ENCODE peak calls at places on chromosomes 1 and 21, in seven cellular contexts. O is GM23338; V is CD8-positive, alpha-beta memory T cell; D is transverse colon; I is heart left ventricle; X is CD8-positive, alpha-beta T cell; W is Panc1. E is an unnamed sample.
A peak's percentile ranks its signal among the peaks of the same experiment; 100 is the strongest.

GRCh38 chr1:78536427-78536826 is 45.7 kb downstream of the PTGFR start:
- DNase-seq in W (no peak), I (no peak), V (no peak), O (no peak), D (no peak), X (no peak), E (no peak)

GRCh38 chr1:229674042-229674441 is 48.0 kb downstream of the URB2 start:
- DNase-seq in W (no peak), I (no peak), O (no peak), D (no peak), X (no peak), V (no peak), E (no peak)

GRCh38 chr1:33242652-33243051 is 13.6 kb upstream of the ZNF362 start:
- DNase-seq in X (no peak), W (no peak), D (no peak), I (no peak), O (no peak), V (no peak), E (no peak)

GRCh38 chr1:151593651-151594625 is 17.9 kb upstream of the SNX27 start:
- DNase-seq in D (peak; percentile 91), X (peak; percentile 81), O (peak; percentile 95), V (peak; percentile 79), W (no peak), I (peak; percentile 71), E (peak; percentile 72)

GRCh38 chr1:109595540-109595939 is 23.9 kb downstream of the GNAT2 start:
- DNase-seq in V (no peak), X (no peak), D (no peak), W (no peak), I (no peak), O (no peak), E (no peak)

GRCh38 chr21:16841917-16842316 is 670.9 kb upstream of the CXADR start:
- DNase-seq in V (no peak), X (no peak), I (no peak), W (no peak), D (no peak), O (no peak), E (no peak)

GRCh38 chr1:61253912-61254628 is 171.7 kb downstream of the NFIA start:
- DNase-seq in O (no peak), X (no peak), W (no peak), V (no peak), I (no peak), D (no peak), E (no peak)

GRCh38 chr1:236759252-236759859 is 35.7 kb upstream of the MTR start:
- DNase-seq in I (no peak), W (peak; percentile 45), O (peak; percentile 86), X (no peak), D (no peak), V (no peak), E (no peak)

GRCh38 chr1:98099501-98099900 is 178.7 kb upstream of the DPYD start:
- DNase-seq in D (no peak), X (no peak), V (no peak), I (no peak), O (no peak), W (no peak), E (no peak)

GRCh38 chr21:42980959-42981523 is 6.7 kb downstream of the PKNOX1 start:
- DNase-seq in D (no peak), X (no peak), W (no peak), V (no peak), O (no peak), I (no peak), E (no peak)

GRCh38 chr1:35062518-35063196 is 16.5 kb upstream of the ZMYM1 start:
- DNase-seq in I (no peak), X (no peak), D (no peak), O (no peak), V (no peak), W (no peak), E (no peak)

GRCh38 chr1:99956755-99957154 is 13.0 kb upstream of the SLC35A3 start:
- DNase-seq in W (no peak), O (no peak), I (no peak), D (no peak), X (no peak), V (no peak), E (no peak)

GRCh38 chr1:21572735-21573277 is 63.6 kb downstream of the ALPL start:
- DNase-seq in V (no peak), W (no peak), O (no peak), I (no peak), X (no peak), D (no peak), E (no peak)

GRCh38 chr1:220881918-220882891 is 3.0 kb downstream of the HLX start:
- DNase-seq in W (no peak), V (no peak), I (no peak), D (peak; percentile 46), O (peak; percentile 92), X (no peak), E (no peak)

GRCh38 chr1:213340593-213340992 is 289.6 kb downstream of the RPS6KC1 start:
- DNase-seq in I (no peak), D (no peak), X (no peak), O (no peak), V (no peak), W (no peak), E (no peak)

GRCh38 chr1:1307261-1307907 is 346 bp downstream of the ACAP3 start:
- DNase-seq in D (peak; percentile 54), X (no peak), O (no peak), I (peak; percentile 72), W (no peak), V (no peak), E (peak; percentile 68)

GRCh38 chr1:26069941-26070807 is 2.7 kb upstream of the TRIM63 start:
- DNase-seq in D (no peak), V (no peak), W (no peak), X (no peak), I (no peak), O (no peak), E (no peak)

GRCh38 chr1:160781914-160782689 is 13.9 kb upstream of the LY9 start:
- DNase-seq in I (no peak), W (no peak), V (no peak), X (no peak), D (peak; percentile 42), O (no peak), E (no peak)

GRCh38 chr1:187876775-187877174 is 1048.0 kb downstream of the PLA2G4A start:
- DNase-seq in X (no peak), D (no peak), I (no peak), O (no peak), V (no peak), W (no peak), E (no peak)

GRCh38 chr1:3914331-3914851 is 14.3 kb upstream of the C1orf174 start:
- DNase-seq in X (no peak), W (no peak), I (no peak), V (no peak), D (no peak), O (no peak), E (no peak)

GRCh38 chr1:200029624-200030074 is 2.1 kb downstream of the NR5A2 start:
- DNase-seq in D (no peak), W (no peak), I (no peak), O (peak; percentile 79), X (no peak), V (no peak), E (no peak)

DNA sequence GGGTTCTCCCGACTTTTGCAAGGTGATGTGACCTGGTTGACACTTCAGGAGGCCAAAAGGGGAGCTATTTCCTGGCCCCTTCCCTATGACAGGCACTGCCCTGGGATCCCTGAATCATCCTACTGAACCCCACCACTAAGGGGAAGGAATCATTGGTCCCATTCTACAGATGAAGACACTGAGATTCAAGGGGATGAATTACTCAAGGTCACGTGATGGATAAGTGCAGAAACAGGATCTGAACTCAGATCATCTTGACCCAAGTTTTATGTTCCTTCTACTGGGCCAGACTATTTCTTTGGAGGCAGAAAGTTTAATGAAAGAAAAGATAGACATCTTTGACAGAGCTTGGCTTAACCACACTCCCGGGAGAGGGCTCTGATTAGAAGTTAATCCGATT is 258.7 kb downstream of the RRAGC start:
- DNase-seq in D (no peak), O (no peak), X (no peak), W (no peak), V (no peak), I (no peak), E (no peak)
- H3K27me3 ChIP-seq in D (no peaks in the 10 kb centered on the region), O (peaks cover 95% of the 10 kb centered on the region), X (no peaks in the 10 kb centered on the region), W (peaks cover 11% of the 10 kb centered on the region), V (no peaks in the 10 kb centered on the region), I (no peaks in the 10 kb centered on the region), E (no peaks in the 10 kb centered on the region)

GRCh38 chr1:18830596-18830995 is 28.9 kb downstream of the TAS1R2 start:
- DNase-seq in W (no peak), I (no peak), D (no peak), V (no peak), O (no peak), X (no peak), E (no peak)
- H3K27me3 ChIP-seq in W (peaks cover 2% of the 10 kb centered on the region), I (peaks cover 5% of the 10 kb centered on the region), D (peaks cover 27% of the 10 kb centered on the region), V (no peaks in the 10 kb centered on the region), O (no peaks in the 10 kb centered on the region), X (no peaks in the 10 kb centered on the region), E (no peaks in the 10 kb centered on the region)

GRCh38 chr1:248406721-248407692 is 4.2 kb downstream of the OR2T1 start:
- DNase-seq in X (no peak), I (no peak), D (no peak), O (no peak), V (no peak), W (no peak), E (no peak)
- H3K27me3 ChIP-seq in X (no peaks in the 10 kb centered on the region), I (no peaks in the 10 kb centered on the region), D (no peaks in the 10 kb centered on the region), O (no peaks in the 10 kb centered on the region), V (no peaks in the 10 kb centered on the region), W (no peaks in the 10 kb centered on the region), E (no peaks in the 10 kb centered on the region)

GRCh38 chr1:156619582-156619955 is 354 bp downstream of the HAPLN2 start:
- DNase-seq in D (no peak), X (no peak), W (no peak), I (no peak), O (no peak), V (no peak), E (no peak)

GRCh38 chr1:156625436-156626078 is 6.3 kb downstream of the HAPLN2 start:
- DNase-seq in I (no peak), O (peak; percentile 73), X (peak; percentile 55), D (peak; percentile 61), W (no peak), V (peak; percentile 59), E (peak; percentile 74)

GRCh38 chr1:156623946-156624813 is 5.0 kb downstream of the HAPLN2 start:
- DNase-seq in V (no peak), D (peak; percentile 47), X (no peak), I (peak; percentile 71), W (no peak), O (peak; percentile 90), E (no peak)

GRCh38 chr1:156624814-156625435 is 5.7 kb downstream of the HAPLN2 start:
- DNase-seq in O (peak; percentile 56), V (no peak), X (no peak), I (no peak), W (no peak), D (no peak), E (no peak)

DNA sequence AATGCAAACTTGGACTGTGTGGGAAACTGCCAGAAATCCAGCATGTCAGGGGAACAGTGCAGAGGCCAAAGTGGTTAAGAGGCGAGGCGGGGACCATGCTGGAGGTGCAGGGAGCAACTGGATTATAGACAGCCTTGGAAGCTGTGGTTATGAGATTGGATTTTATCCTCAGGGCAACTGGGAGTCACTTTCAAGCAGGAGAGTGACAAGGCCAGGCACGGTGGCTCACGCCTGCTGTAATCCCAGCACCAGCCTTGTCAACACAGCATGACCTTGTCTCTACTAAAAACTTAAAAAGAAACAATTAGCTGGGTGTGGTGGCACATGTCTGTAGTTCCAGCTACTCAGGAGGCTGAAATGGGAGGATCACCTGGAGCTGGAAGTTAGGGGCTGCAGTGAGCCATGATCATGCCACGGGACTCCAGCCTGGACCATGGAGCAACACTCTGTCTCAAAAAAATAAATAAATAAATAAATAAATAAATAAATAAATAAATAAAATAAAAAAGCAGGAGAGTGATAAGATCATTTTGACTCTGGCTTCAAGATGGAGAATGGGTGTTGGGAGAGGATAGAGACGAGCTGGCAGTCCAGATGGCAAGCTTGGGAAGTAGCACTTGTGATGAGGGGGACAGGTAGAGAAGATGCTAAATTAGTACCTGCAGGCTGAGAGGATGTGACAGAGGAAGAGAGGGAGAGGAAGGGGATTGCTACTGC is 3.5 kb downstream of the HAPLN2 start:
- DNase-seq in O (no peak), X (no peak), W (no peak), V (no peak), I (no peak), D (no peak), E (no peak)
- H3K27me3 ChIP-seq in O (peaks cover 78% of the 10 kb centered on the region), X (peaks cover 33% of the 10 kb centered on the region), W (peaks cover 2% of the 10 kb centered on the region), V (peaks cover 42% of the 10 kb centered on the region), I (peaks cover 31% of the 10 kb centered on the region), D (peaks cover 89% of the 10 kb centered on the region), E (no peaks in the 10 kb centered on the region)